ENCODE peak calls at places on chromosomes 2 and 18, in five cellular contexts. C, J, A, Y and R are unnamed samples.

GRCh38 chr2:204180671-204181070 is 244.1 kb downstream of the ICOS start:
- DNase-seq in C (no peak), J (no peak), A (no peak), Y (no peak), R (no peak)

GRCh38 chr2:127695491-127696472 is 5.5 kb upstream of the SFT2D3 start:
- DNase-seq in C (no peak), J (peak; percentile 71), A (peak; percentile 83), Y (peak; percentile 76), R (peak; percentile 82)

GRCh38 chr2:151150325-151150724 is 111.3 kb downstream of the RBM43 start:
- DNase-seq in C (no peak), J (no peak), A (no peak), Y (no peak), R (no peak)

GRCh38 chr18:79203017-79203605 is 133.9 kb downstream of the ATP9B start:
- DNase-seq in C (no peak), J (peak; percentile 36), A (no peak), Y (peak; percentile 93), R (no peak)

GRCh38 chr2:20470211-20470610 is 23.3 kb downstream of the RHOB start:
- DNase-seq in C (no peak), J (no peak), A (no peak), Y (no peak), R (no peak)

GRCh38 chr2:57878573-57878910 is 168.1 kb upstream of the VRK2 start:
- DNase-seq in C (no peak), J (no peak), A (no peak), Y (no peak), R (no peak)

GRCh38 chr2:48715042-48715899 is 40.3 kb downstream of the LHCGR start:
- DNase-seq in C (no peak), J (peak; percentile 46), A (no peak), Y (no peak), R (no peak)

GRCh38 chr2:133365117-133365516 is 203.1 kb downstream of the NCKAP5 start:
- DNase-seq in C (no peak), J (peak; percentile 30), A (no peak), Y (no peak), R (no peak)

GRCh38 chr2:161237397-161238263 is 70.6 kb upstream of the PSMD14 start:
- DNase-seq in C (peak; percentile 37), J (peak; percentile 72), A (peak; percentile 82), Y (peak; percentile 40), R (peak; percentile 73)

GRCh38 chr2:12318427-12319057 is 398.2 kb upstream of the TRIB2 start:
- DNase-seq in C (no peak), J (peak; percentile 83), A (no peak), Y (peak; percentile 95), R (no peak)

GRCh38 chr2:7288484-7288883 is 371.3 kb downstream of the RNF144A start:
- DNase-seq in C (no peak), J (no peak), A (no peak), Y (no peak), R (no peak)

GRCh38 chr2:52810460-52810859 is 957.1 kb upstream of the CHAC2 start:
- DNase-seq in C (peak; percentile 50), J (peak; percentile 31), A (peak; percentile 35), Y (peak; percentile 69), R (peak; percentile 55)

GRCh38 chr2:132607407-132607806 is 62.6 kb downstream of the LYPD1 start:
- DNase-seq in C (no peak), J (no peak), A (no peak), Y (no peak), R (no peak)

GRCh38 chr2:152097291-152098032 is 1.4 kb downstream of the CACNB4 start:
- DNase-seq in C (no peak), J (peak; percentile 57), A (peak; percentile 27), Y (peak; percentile 17), R (peak; percentile 36)

GRCh38 chr18:71209944-71210343 is 921.1 kb downstream of the SOCS6 start:
- DNase-seq in C (no peak), J (no peak), A (no peak), Y (peak; percentile 7), R (no peak)

GRCh38 chr18:69484699-69485396 is 84.2 kb downstream of the DOK6 start:
- DNase-seq in C (no peak), J (peak; percentile 60), A (no peak), Y (peak; percentile 44), R (peak; percentile 56)

GRCh38 chr18:6342990-6343389 is 71.7 kb downstream of the L3MBTL4 start:
- DNase-seq in C (no peak), J (no peak), A (no peak), Y (no peak), R (no peak)

GRCh38 chr18:79792096-79792987 is 5.4 kb upstream of the KCNG2 start:
- DNase-seq in C (no peak), J (no peak), A (no peak), Y (no peak), R (no peak)

GRCh38 chr2:164840458-164840929 is 1.1 kb downstream of the COBLL1 start:
- DNase-seq in C (peak; percentile 68), J (peak; percentile 29), A (peak; percentile 24), Y (peak; percentile 41), R (peak; percentile 45)

GRCh38 chr2:236472711-236473495 is 96.7 kb upstream of the ACKR3 start:
- DNase-seq in C (no peak), J (no peak), A (no peak), Y (no peak), R (peak; percentile 19)

GRCh38 chr2:157572725-157573124 is 55.9 kb downstream of the ACVR1C start:
- DNase-seq in C (peak; percentile 72), J (peak; percentile 6), A (no peak), Y (peak; percentile 43), R (peak; percentile 47)

GRCh38 chr2:151277011-151277410 is 12.5 kb downstream of the NMI start:
- DNase-seq in C (no peak), J (peak; percentile 20), A (no peak), Y (no peak), R (no peak)

GRCh38 chr2:120227111-120227991 is 4.2 kb upstream of the TMEM185B start:
- DNase-seq in C (no peak), J (no peak), A (no peak), Y (peak; percentile 43), R (no peak)

GRCh38 chr2:230863031-230863430 is 1.7 kb upstream of the ITM2C start:
- DNase-seq in C (no peak), J (no peak), A (no peak), Y (no peak), R (no peak)

GRCh38 chr2:168355779-168356178 is 100.3 kb upstream of the CERS6 start:
- DNase-seq in C (no peak), J (no peak), A (no peak), Y (no peak), R (peak; percentile 27)

GRCh38 chr2:54572636-54573531 is 116.8 kb downstream of the SPTBN1 start:
- DNase-seq in C (no peak), J (peak; percentile 68), A (no peak), Y (peak; percentile 43), R (no peak)

GRCh38 chr2:100784681-100785080 is 35.3 kb upstream of the NPAS2 start:
- DNase-seq in C (no peak), J (no peak), A (no peak), Y (no peak), R (no peak)

GRCh38 chr2:100783986-100784385 is 36.0 kb upstream of the NPAS2 start:
- DNase-seq in C (no peak), J (no peak), A (no peak), Y (peak; percentile 48), R (no peak)

GRCh38 chr2:100786297-100786658 is 33.7 kb upstream of the NPAS2 start:
- DNase-seq in C (no peak), J (peak; percentile 89), A (no peak), Y (peak; percentile 96), R (no peak)

GRCh38 chr2:100786985-100787384 is 33.0 kb upstream of the NPAS2 start:
- DNase-seq in C (no peak), J (no peak), A (no peak), Y (no peak), R (no peak)

GRCh38 chr2:100785621-100786296 is 34.2 kb upstream of the NPAS2 start:
- DNase-seq in C (no peak), J (peak; percentile 15), A (no peak), Y (peak; percentile 59), R (no peak)
- TF ChIP-seq EZH2phosphoT487 in C (no peak), J (no peak), A (no peak), Y (no peak), R (no peak)

DNA sequence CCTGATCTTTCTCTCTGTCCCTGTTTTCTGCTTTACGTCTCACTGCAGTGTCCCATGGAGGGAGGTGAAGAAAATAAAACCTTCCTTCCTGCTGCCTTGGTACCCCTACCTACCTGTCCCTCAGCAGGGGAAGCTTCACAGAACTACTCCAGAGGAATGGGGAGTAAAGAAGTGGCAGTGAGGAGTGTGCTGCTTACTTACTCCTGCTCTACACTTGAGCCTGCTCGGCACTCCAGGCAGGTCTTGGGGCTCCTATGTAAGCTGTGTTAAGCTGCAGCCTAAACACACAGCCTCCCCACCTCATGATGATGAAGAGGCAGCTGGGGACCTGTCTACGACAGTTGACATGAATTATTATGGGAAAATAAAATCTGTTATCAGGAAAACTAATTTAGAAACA is 72.6 kb downstream of the ACSL3 start:
- DNase-seq in C (no peak), J (no peak), A (no peak), Y (no peak), R (no peak)
- H3F3A ChIP-seq in C (no peaks in the 10 kb centered on the region), J (peaks cover 4% of the 10 kb centered on the region), A (peaks cover 7% of the 10 kb centered on the region), Y (peaks cover 10% of the 10 kb centered on the region), R (no peaks in the 10 kb centered on the region)

DNA sequence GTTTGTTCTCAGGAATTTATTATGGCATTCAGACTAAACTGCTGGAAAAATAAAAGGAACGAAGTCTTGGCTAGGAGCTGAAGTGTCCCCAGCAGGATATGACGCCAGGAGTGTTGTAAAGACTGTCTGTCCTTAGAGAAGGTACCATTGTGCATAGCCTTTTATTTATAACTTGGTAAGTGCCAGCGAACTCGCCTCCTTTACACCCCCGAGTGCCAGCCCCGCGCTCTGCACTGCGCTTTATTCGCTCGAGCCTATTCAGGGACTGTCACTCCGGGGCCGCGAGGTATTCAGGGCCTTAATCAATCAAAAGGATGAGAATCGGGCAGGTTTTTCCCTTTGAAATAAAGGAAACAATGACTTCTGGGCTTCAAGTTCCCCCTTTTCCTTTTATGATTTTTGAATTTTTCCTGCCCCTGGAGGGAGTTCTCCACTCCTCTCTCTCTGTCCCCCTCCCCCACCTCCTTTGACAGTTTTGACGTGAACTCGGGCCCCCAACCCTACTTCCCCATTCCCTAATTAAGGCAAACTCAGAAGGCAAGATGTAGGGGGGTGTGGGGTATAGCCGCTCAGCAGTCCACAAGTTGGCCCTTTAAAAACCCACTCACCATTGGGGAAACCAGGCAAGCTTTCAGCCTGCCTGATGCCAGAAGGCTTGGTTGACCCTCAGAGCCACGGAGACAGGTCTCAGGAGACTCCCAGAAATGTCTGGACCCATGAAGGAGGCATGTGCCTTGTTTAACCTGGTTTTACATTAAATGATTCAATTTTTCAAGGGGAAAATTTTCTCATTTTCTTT is 1.3 kb upstream of the PAX3 start:
- DNase-seq in C (no peak), J (no peak), A (peak; percentile 75), Y (no peak), R (peak; percentile 47)
- TF ChIP-seq EZH2 in C (no peak), J (peak; percentile 55), A (no peak), Y (no peak), R (peak; percentile 17)

DNA sequence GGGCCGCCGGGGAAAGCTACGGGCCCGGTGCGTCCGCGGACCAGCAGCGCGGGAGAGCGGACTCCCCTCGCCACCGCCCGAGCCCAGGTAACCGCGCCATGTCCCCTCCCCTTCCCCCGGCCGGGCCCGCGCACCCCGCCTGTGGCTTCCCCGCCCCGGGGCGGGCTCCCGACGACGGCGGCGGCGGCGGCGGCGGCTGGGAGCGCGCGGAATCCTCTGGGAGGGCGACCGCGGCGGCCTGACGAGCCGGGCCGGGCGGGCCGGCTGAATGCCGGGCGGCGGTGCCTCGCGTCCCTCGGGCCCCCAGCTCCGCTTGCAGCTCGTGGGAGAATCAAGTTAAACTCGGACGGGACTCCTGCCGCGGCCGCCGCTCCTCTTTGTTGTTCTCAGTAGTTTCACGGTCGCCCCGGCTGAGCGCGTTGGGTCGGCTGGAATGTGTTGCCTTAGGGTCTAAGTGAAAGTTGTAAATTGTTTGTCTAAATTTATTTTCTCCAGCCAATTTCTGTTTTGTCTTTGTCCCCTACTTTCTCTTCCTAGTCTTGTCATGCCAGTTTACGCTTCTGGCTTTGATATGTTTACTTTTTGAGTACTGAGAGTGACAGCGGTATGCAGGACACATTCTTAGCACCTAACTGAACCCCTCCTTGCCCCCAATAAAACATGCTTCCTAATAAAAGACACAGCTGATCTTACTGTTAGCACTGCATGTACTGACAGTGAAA is 685 bp downstream of the SMAD4 start:
- DNase-seq in C (peak; percentile 65), J (peak; percentile 87), A (peak; percentile 90), Y (peak; percentile 37), R (peak; percentile 71)
- TF ChIP-seq EZH2phosphoT487 in C (no peak), J (no peak), A (no peak), Y (no peak), R (no peak)